ENCODE peak calls at places on chromosomes 16 and 17, in seven cellular contexts. W is mesenchymal stem cell, Q is neuronal stem cell, O is IMR-90, N is H1, K is H9, F is trophoblast cell. T is an unnamed sample.

GRCh38 chr17:79255046-79255445 is 180.4 kb downstream of the ENGASE start:
- DNase-seq in W (no peak), Q (no peak), O (no peak), N (no peak), K (no peak), F (no peak), T (no peak)

GRCh38 chr16:46765050-46765449 is 16.9 kb upstream of the MYLK3 start:
- DNase-seq in W (peak), Q (no peak), O (peak), N (no peak), K (no peak), F (no peak), T (no peak)

GRCh38 chr17:55641559-55642160 is 81.0 kb downstream of the TMEM100 start:
- DNase-seq in W (peak), Q (no peak), O (peak), N (peak), K (peak), F (peak), T (peak)

GRCh38 chr16:66300501-66300900 is 66.0 kb upstream of the CDH5 start:
- DNase-seq in W (no peak), Q (no peak), O (no peak), N (no peak), K (no peak), F (no peak), T (no peak)

GRCh38 chr17:55674107-55674506 is 48.6 kb downstream of the TMEM100 start:
- DNase-seq in W (peak), Q (no peak), O (no peak), N (no peak), K (no peak), F (no peak), T (peak)

GRCh38 chr17:50787106-50787505 is 19.8 kb upstream of the ANKRD40CL start:
- DNase-seq in W (no peak), Q (no peak), O (no peak), N (no peak), K (no peak), F (peak), T (no peak)

GRCh38 chr16:4981473-4981872 is 23.3 kb downstream of the SEC14L5 start:
- DNase-seq in W (no peak), Q (no peak), O (no peak), N (no peak), K (no peak), F (no peak), T (no peak)

GRCh38 chr17:62790554-62790953 is 17.6 kb downstream of the MARCHF10 start:
- DNase-seq in W (peak), Q (no peak), O (peak), N (no peak), K (no peak), F (peak), T (no peak)

GRCh38 chr16:29790949-29791844 is 646 bp downstream of the KIF22 start:
- DNase-seq in W (peak), Q (no peak), O (no peak), N (no peak), K (no peak), F (peak), T (no peak)

GRCh38 chr17:19242926-19243325 is 5.8 kb downstream of the EPN2 start:
- DNase-seq in W (no peak), Q (no peak), O (no peak), N (no peak), K (no peak), F (no peak), T (no peak)

GRCh38 chr16:85687651-85688471 is 893 bp downstream of the GINS2 start:
- DNase-seq in W (no peak), Q (no peak), O (no peak), N (no peak), K (no peak), F (no peak), T (no peak)

GRCh38 chr16:82034981-82035612 is at the start of gene HSD17B2:
- DNase-seq in W (no peak), Q (no peak), O (peak), N (no peak), K (no peak), F (peak), T (no peak)

GRCh38 chr17:66614469-66614868 is 220.4 kb upstream of the CACNG5 start:
- DNase-seq in W (no peak), Q (no peak), O (no peak), N (no peak), K (no peak), F (no peak), T (no peak)

GRCh38 chr16:50267151-50267631 is 840 bp downstream of the ADCY7 start:
- DNase-seq in W (no peak), Q (no peak), O (no peak), N (no peak), K (no peak), F (no peak), T (no peak)

GRCh38 chr17:79353016-79353415 is 257.8 kb downstream of the RBFOX3 start:
- DNase-seq in W (no peak), Q (no peak), O (no peak), N (no peak), K (no peak), F (no peak), T (no peak)

GRCh38 chr16:22814330-22815105 is 556 bp downstream of the HS3ST2 start:
- DNase-seq in W (no peak), Q (peak), O (no peak), N (peak), K (peak), F (no peak), T (peak)

GRCh38 chr17:47239663-47240374 is 13.8 kb upstream of the ITGB3 start:
- DNase-seq in W (peak), Q (no peak), O (peak), N (no peak), K (no peak), F (peak), T (no peak)

GRCh38 chr17:5282639-5283217 is 644 bp downstream of the RABEP1 start:
- DNase-seq in W (peak), Q (no peak), O (no peak), N (no peak), K (no peak), F (peak), T (peak)

GRCh38 chr16:17231972-17232371 is 238.8 kb downstream of the XYLT1 start:
- DNase-seq in W (no peak), Q (no peak), O (no peak), N (no peak), K (no peak), F (no peak), T (no peak)

GRCh38 chr17:65785109-65785508 is 223.7 kb upstream of the AXIN2 start:
- DNase-seq in W (peak), Q (no peak), O (peak), N (no peak), K (no peak), F (peak), T (no peak)

GRCh38 chr17:35915153-35915969 is 15.2 kb downstream of the RDM1 start:
- DNase-seq in W (no peak), Q (no peak), O (no peak), N (no peak), K (no peak), F (no peak), T (peak)

GRCh38 chr16:68786685-68787418 is 49.8 kb downstream of the CDH1 start:
- DNase-seq in W (peak), Q (no peak), O (peak), N (no peak), K (no peak), F (no peak), T (no peak)

GRCh38 chr17:1298616-1299015 is 19.2 kb downstream of the TRARG1 start:
- DNase-seq in W (peak), Q (no peak), O (no peak), N (peak), K (peak), F (no peak), T (peak)

GRCh38 chr17:56629450-56630187 is 36.1 kb downstream of the NOG start:
- DNase-seq in W (peak), Q (peak), O (peak), N (peak), K (peak), F (peak), T (peak)

GRCh38 chr17:32265896-32266388 is 310 bp downstream of the RHBDL3 start:
- DNase-seq in W (no peak), Q (no peak), O (no peak), N (no peak), K (no peak), F (no peak), T (no peak)

GRCh38 chr17:59254742-59255141 is 34.4 kb downstream of the GDPD1 start:
- DNase-seq in W (no peak), Q (no peak), O (no peak), N (no peak), K (no peak), F (peak), T (no peak)

GRCh38 chr16:48133455-48134226 is 22.2 kb downstream of the ABCC12 start:
- DNase-seq in W (no peak), Q (no peak), O (no peak), N (no peak), K (no peak), F (no peak), T (no peak)

GRCh38 chr17:19247423-19247822 is 10.3 kb downstream of the EPN2 start:
- DNase-seq in W (no peak), Q (no peak), O (no peak), N (no peak), K (no peak), F (no peak), T (no peak)

GRCh38 chr17:6572997-6573396 is 16.6 kb upstream of the PITPNM3 start:
- DNase-seq in W (no peak), Q (no peak), O (no peak), N (no peak), K (no peak), F (no peak), T (no peak)

GRCh38 chr17:4127555-4127954 is 15.3 kb downstream of the ZZEF1 start:
- DNase-seq in W (peak), Q (no peak), O (peak), N (no peak), K (no peak), F (no peak), T (no peak)

GRCh38 chr16:27181020-27181419 is 22.3 kb upstream of the KDM8 start:
- DNase-seq in W (no peak), Q (no peak), O (no peak), N (no peak), K (peak), F (no peak), T (peak)

GRCh38 chr17:75318615-75319222 is 29.5 kb upstream of the SLC25A19 start:
- DNase-seq in W (no peak), Q (no peak), O (no peak), N (no peak), K (no peak), F (no peak), T (no peak)

GRCh38 chr17:75315541-75316243 is 26.5 kb upstream of the SLC25A19 start:
- DNase-seq in W (peak), Q (no peak), O (peak), N (no peak), K (no peak), F (peak), T (no peak)

GRCh38 chr17:75316253-75316652 is 27.0 kb upstream of the SLC25A19 start:
- DNase-seq in W (no peak), Q (no peak), O (no peak), N (no peak), K (no peak), F (no peak), T (no peak)

GRCh38 chr17:75318211-75318610 is 29.0 kb upstream of the SLC25A19 start:
- DNase-seq in W (no peak), Q (no peak), O (no peak), N (no peak), K (no peak), F (no peak), T (no peak)

GRCh38 chr17:75317671-75318070 is 28.4 kb upstream of the SLC25A19 start:
- DNase-seq in W (no peak), Q (no peak), O (no peak), N (peak), K (no peak), F (no peak), T (peak)
- H4K8ac ChIP-seq in W (no peak), Q (no peak), O (no peak), N (no peak), K (no peak), F (no peak), T (no peak)

DNA sequence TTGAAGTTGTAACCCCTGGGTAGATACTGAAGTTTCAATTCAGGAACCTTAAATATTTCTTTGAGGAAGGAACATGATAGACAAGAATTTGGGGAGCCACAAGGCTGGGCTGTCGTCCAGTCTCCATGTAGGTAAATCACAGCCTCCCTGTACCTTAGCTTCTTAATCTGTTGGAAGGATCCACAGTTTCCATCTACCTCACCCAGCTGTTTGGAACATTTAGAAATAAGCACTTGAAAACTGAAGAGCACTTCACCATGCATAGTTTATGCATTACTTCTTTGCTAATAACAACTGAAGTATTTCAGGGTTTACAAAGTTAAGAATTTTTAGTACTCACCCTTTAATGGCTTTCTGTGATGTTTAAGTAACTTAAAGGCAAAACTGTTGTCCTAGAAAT is 17.2 kb downstream of the TXNDC11 start:
- DNase-seq in W (peak), Q (no peak), O (peak), N (no peak), K (no peak), F (no peak), T (no peak)
- H4K8ac ChIP-seq in W (no peak), Q (no peak), O (no peak), N (no peak), K (no peak), F (no peak), T (no peak)

DNA sequence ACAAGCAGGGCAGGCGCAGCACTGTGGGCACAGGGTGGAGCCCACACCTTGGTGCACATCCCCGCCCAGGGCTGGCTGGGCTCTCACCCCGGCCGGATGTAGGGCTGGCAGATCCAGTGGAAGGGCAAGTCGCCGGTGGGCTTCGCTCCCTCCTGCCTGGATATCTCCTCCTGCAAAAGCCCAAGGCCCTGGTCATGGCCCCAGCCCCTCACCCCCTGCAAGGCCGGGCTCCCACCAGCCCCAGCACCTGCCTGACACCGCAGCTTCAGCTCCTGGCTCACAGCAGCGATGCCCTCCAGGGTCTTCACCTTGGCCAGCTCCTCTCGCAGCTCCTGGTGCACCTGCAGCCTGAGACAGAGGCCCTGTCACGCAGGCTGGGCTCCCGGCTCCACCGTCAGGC is 5.0 kb downstream of the DUS1L start:
- DNase-seq in W (no peak), Q (no peak), O (no peak), N (no peak), K (no peak), F (no peak), T (no peak)
- H4K8ac ChIP-seq in W (no peak), Q (no peak), O (no peak), N (no peak), K (no peak), F (no peak), T (no peak)

GRCh38 chr17:49647256-49647585 is 30.7 kb downstream of the SPOP start:
- DNase-seq in W (no peak), Q (no peak), O (no peak), N (no peak), K (no peak), F (no peak), T (no peak)
- H4K8ac ChIP-seq in W (no peak), Q (no peak), O (no peak), N (no peak), K (no peak), F (no peak), T (no peak)

GRCh38 chr16:3737181-3737580 is 19.9 kb upstream of the TRAP1 start:
- DNase-seq in W (no peak), Q (no peak), O (no peak), N (no peak), K (no peak), F (no peak), T (no peak)

GRCh38 chr16:3738128-3738527 is 20.8 kb upstream of the TRAP1 start:
- DNase-seq in W (no peak), Q (no peak), O (no peak), N (no peak), K (no peak), F (no peak), T (no peak)

GRCh38 chr16:3740186-3740585 is 22.9 kb upstream of the TRAP1 start:
- DNase-seq in W (no peak), Q (no peak), O (no peak), N (no peak), K (no peak), F (no peak), T (no peak)

GRCh38 chr16:3739636-3740035 is 22.3 kb upstream of the TRAP1 start:
- DNase-seq in W (no peak), Q (no peak), O (no peak), N (no peak), K (no peak), F (no peak), T (no peak)

DNA sequence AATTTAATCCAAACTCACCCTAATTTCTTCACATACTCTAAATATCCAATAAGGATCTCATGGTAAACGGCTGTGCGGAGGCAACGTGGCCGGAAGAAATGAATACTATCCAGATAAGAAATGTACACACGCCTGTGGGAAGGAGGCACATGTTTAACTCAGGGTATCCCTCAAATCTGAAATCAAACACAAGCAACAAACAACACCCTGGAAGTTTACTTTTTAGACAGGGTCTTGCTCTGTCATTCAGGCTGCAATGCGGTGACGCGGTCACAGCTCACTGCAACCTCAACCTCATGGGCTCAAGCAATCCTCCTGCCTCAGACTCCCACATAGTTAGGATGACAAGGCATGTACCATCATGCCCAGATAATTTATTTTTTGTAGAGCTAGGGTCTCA is 21.2 kb upstream of the TRAP1 start:
- DNase-seq in W (no peak), Q (no peak), O (no peak), N (no peak), K (no peak), F (no peak), T (no peak)
- H4K8ac ChIP-seq in W (no peak), Q (no peak), O (no peak), N (no peak), K (no peak), F (no peak), T (no peak)

DNA sequence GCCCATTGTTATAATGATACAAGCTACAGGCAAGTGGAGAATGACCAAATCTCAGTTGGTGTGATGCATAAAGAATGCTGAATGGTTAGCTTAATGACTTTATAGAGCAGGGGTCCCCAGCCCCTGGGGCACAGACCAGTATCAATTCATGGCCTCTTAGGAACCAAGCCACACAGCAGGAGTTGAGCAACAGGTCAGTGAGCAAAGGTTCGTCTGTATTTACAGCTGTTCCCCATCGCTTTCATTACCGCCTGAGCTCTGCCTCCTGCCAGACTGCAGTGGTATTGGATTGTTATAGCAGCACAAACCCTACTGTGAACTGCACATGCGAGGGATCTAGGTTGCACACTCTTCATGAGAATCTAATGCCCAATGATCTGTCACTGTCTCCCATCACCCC is 114.0 kb upstream of the ZFHX3 start:
- DNase-seq in W (no peak), Q (no peak), O (no peak), N (no peak), K (no peak), F (no peak), T (no peak)
- H4K8ac ChIP-seq in W (no peak), Q (no peak), O (no peak), N (no peak), K (no peak), F (no peak), T (no peak)

GRCh38 chr16:86881118-86881510 is 302.8 kb downstream of the FOXL1 start:
- DNase-seq in W (no peak), Q (no peak), O (no peak), N (no peak), K (no peak), F (no peak), T (no peak)
- H4K8ac ChIP-seq in W (no peak), Q (no peak), O (no peak), N (no peak), K (no peak), F (no peak), T (no peak)

T was measured in mesendoderm.